ENCODE peak calls at places on chromosome 7, in six cellular contexts. I is KG1; H is activated CD8-positive, alpha-beta memory T cell treated with anti-CD3 and anti-CD28 coated beads for 4 hours; U is non-pigmented ciliary epithelial cell; P is fibroblast of lung; W is ovary. F is an unnamed sample.

GRCh38 chr7:13615679-13616078 is 373.8 kb downstream of the ETV1 start:
- DNase-seq in I (no peak), H (no peak), U (no peak), P (no peak), W (no peak), F (no peak)

GRCh38 chr7:32948202-32948601 is 9.0 kb upstream of the FKBP9 start:
- DNase-seq in I (no peak), H (no peak), U (no peak), P (no peak), W (no peak), F (no peak)

GRCh38 chr7:156764016-156764669 is 123.6 kb downstream of the RNF32 start:
- DNase-seq in I (no peak), H (no peak), U (peak; percentile 26), P (peak; percentile 74), W (peak; percentile 53), F (no peak)

GRCh38 chr7:129341212-129341611 is 93.0 kb upstream of the STRIP2 start:
- DNase-seq in I (no peak), H (no peak), U (no peak), P (no peak), W (no peak), F (no peak)

GRCh38 chr7:835491-836401 is 3.5 kb downstream of the SUN1 start:
- DNase-seq in I (no peak), H (no peak), U (no peak), P (no peak), W (no peak), F (no peak)

GRCh38 chr7:69659964-69660363 is 61.7 kb downstream of the AUTS2 start:
- DNase-seq in I (no peak), H (no peak), U (no peak), P (peak; percentile 75), W (no peak), F (no peak)

GRCh38 chr7:151540146-151540545 is 20.5 kb upstream of the RHEB start:
- DNase-seq in I (no peak), H (no peak), U (no peak), P (no peak), W (no peak), F (no peak)

GRCh38 chr7:47552631-47553030 is 29.3 kb downstream of the TNS3 start:
- DNase-seq in I (no peak), H (no peak), U (no peak), P (peak; percentile 91), W (peak; percentile 58), F (no peak)

GRCh38 chr7:158061884-158062656 is 525.6 kb downstream of the PTPRN2 start:
- DNase-seq in I (no peak), H (no peak), U (no peak), P (no peak), W (no peak), F (no peak)

GRCh38 chr7:159012353-159013069 is 132.2 kb downstream of the VIPR2 start:
- DNase-seq in I (no peak), H (no peak), U (no peak), P (no peak), W (no peak), F (no peak)

GRCh38 chr7:157513162-157513621 is 176.4 kb downstream of the DNAJB6 start:
- DNase-seq in I (no peak), H (no peak), U (no peak), P (no peak), W (no peak), F (no peak)

GRCh38 chr7:157047148-157047547 is 36.7 kb upstream of the MNX1 start:
- DNase-seq in I (no peak), H (no peak), U (no peak), P (no peak), W (no peak), F (no peak)

GRCh38 chr7:138875794-138876193 is 77.8 kb upstream of the ATP6V0A4 start:
- DNase-seq in I (no peak), H (peak; percentile 56), U (peak; percentile 86), P (peak; percentile 99), W (no peak), F (no peak)

GRCh38 chr7:12674053-12674452 is 13.4 kb upstream of the ARL4A start:
- DNase-seq in I (no peak), H (no peak), U (no peak), P (no peak), W (no peak), F (no peak)

GRCh38 chr7:2149672-2150444 is 82.9 kb downstream of the MAD1L1 start:
- DNase-seq in I (no peak), H (no peak), U (no peak), P (no peak), W (no peak), F (no peak)

GRCh38 chr7:143322646-143323343 is 6.9 kb downstream of the CLCN1 start:
- DNase-seq in I (no peak), H (no peak), U (no peak), P (no peak), W (no peak), F (no peak)

GRCh38 chr7:44559485-44559884 is 14.2 kb downstream of the DDX56 start:
- DNase-seq in I (no peak), H (no peak), U (no peak), P (no peak), W (no peak), F (no peak)

GRCh38 chr7:17463511-17464085 is 165.1 kb downstream of the AHR start:
- DNase-seq in I (no peak), H (no peak), U (no peak), P (no peak), W (no peak), F (no peak)

GRCh38 chr7:70660154-70660818 is 471.7 kb upstream of the GALNT17 start:
- DNase-seq in I (no peak), H (peak; percentile 22), U (no peak), P (no peak), W (no peak), F (no peak)

GRCh38 chr7:91280180-91280579 is 15.9 kb downstream of the FZD1 start:
- DNase-seq in I (no peak), H (no peak), U (no peak), P (no peak), W (no peak), F (no peak)

GRCh38 chr7:34844936-34845665 is 187.1 kb downstream of the NPSR1 start:
- DNase-seq in I (no peak), H (no peak), U (no peak), P (no peak), W (no peak), F (no peak)

GRCh38 chr7:79454325-79454960 is 976 bp upstream of the MAGI2 start:
- DNase-seq in I (no peak), H (no peak), U (no peak), P (peak; percentile 63), W (peak; percentile 62), F (no peak)

GRCh38 chr7:128265156-128265905 is 24.3 kb downstream of the LEP start:
- DNase-seq in I (no peak), H (no peak), U (no peak), P (no peak), W (no peak), F (no peak)